ENCODE peak calls at places on chromosome 10, in five cellular contexts. One of them, this sample, is unnamed. For H3K27me3, the result is how much of the 10 kb centered on the place peaks cover.

GRCh38 chr10:86306628-86307278 is 59.8 kb downstream of the GRID1 start:
- DNase-seq in mammary epithelial cell: peak
- DNase-seq in astrocyte: no peak
- DNase-seq in body of pancreas: no peak
- DNase-seq in BJ: no peak
- DNase-seq in this sample: peak

GRCh38 chr10:30749368-30749767 is 119.8 kb upstream of the LYZL2 start:
- DNase-seq in astrocyte: no peak
- DNase-seq in body of pancreas: no peak
- DNase-seq in mammary epithelial cell: no peak
- DNase-seq in BJ: no peak
- DNase-seq in this sample: no peak

GRCh38 chr10:115942106-115942505 is 330.9 kb downstream of the GFRA1 start:
- DNase-seq in BJ: no peak
- DNase-seq in astrocyte: no peak
- DNase-seq in body of pancreas: no peak
- DNase-seq in mammary epithelial cell: no peak
- DNase-seq in this sample: no peak

GRCh38 chr10:90742189-90742588 is 115.7 kb downstream of the HTR7 start:
- DNase-seq in mammary epithelial cell: peak
- DNase-seq in astrocyte: peak
- DNase-seq in body of pancreas: peak
- DNase-seq in BJ: peak
- DNase-seq in this sample: no peak

GRCh38 chr10:11057018-11057417 is 39.3 kb downstream of the CELF2 start:
- DNase-seq in body of pancreas: no peak
- DNase-seq in astrocyte: no peak
- DNase-seq in BJ: no peak
- DNase-seq in mammary epithelial cell: no peak
- DNase-seq in this sample: no peak

GRCh38 chr10:30701471-30702173 is 72.1 kb upstream of the LYZL2 start:
- DNase-seq in body of pancreas: peak
- DNase-seq in BJ: no peak
- DNase-seq in astrocyte: peak
- DNase-seq in mammary epithelial cell: no peak
- DNase-seq in this sample: no peak

GRCh38 chr10:46273506-46274477 is 13.0 kb upstream of the ANTXRL start:
- DNase-seq in body of pancreas: no peak
- DNase-seq in BJ: no peak
- DNase-seq in mammary epithelial cell: no peak
- DNase-seq in astrocyte: no peak
- DNase-seq in this sample: peak

GRCh38 chr10:121580276-121581116 is 17.7 kb downstream of the FGFR2 start:
- DNase-seq in mammary epithelial cell: peak
- DNase-seq in body of pancreas: no peak
- DNase-seq in astrocyte: no peak
- DNase-seq in BJ: no peak
- DNase-seq in this sample: peak

GRCh38 chr10:76874151-76874550 is 763.5 kb downstream of the KCNMA1 start:
- DNase-seq in mammary epithelial cell: peak
- DNase-seq in astrocyte: no peak
- DNase-seq in body of pancreas: peak
- DNase-seq in BJ: no peak
- DNase-seq in this sample: no peak

GRCh38 chr10:77463967-77464745 is 173.5 kb downstream of the KCNMA1 start:
- DNase-seq in mammary epithelial cell: peak
- DNase-seq in astrocyte: peak
- DNase-seq in BJ: no peak
- DNase-seq in body of pancreas: no peak
- DNase-seq in this sample: no peak

GRCh38 chr10:126749030-126749655 is 78.7 kb upstream of the C10orf90 start:
- DNase-seq in astrocyte: peak
- DNase-seq in body of pancreas: peak
- DNase-seq in BJ: peak
- DNase-seq in mammary epithelial cell: peak
- DNase-seq in this sample: peak

GRCh38 chr10:112624546-112625048 is 177.6 kb downstream of the VTI1A start:
- DNase-seq in body of pancreas: no peak
- DNase-seq in astrocyte: no peak
- DNase-seq in BJ: no peak
- DNase-seq in mammary epithelial cell: no peak
- DNase-seq in this sample: no peak

GRCh38 chr10:71634531-71635164 is 84.9 kb downstream of the C10orf105 start:
- DNase-seq in BJ: no peak
- DNase-seq in body of pancreas: peak
- DNase-seq in mammary epithelial cell: no peak
- DNase-seq in astrocyte: no peak
- DNase-seq in this sample: no peak

GRCh38 chr10:89470628-89471027 is 56.3 kb downstream of the IFIT5 start:
- DNase-seq in astrocyte: no peak
- DNase-seq in BJ: no peak
- DNase-seq in body of pancreas: no peak
- DNase-seq in mammary epithelial cell: no peak
- DNase-seq in this sample: no peak

GRCh38 chr10:47408606-47409005 is 24.5 kb upstream of the ZNF488 start:
- DNase-seq in BJ: no peak
- DNase-seq in astrocyte: no peak
- DNase-seq in body of pancreas: no peak
- DNase-seq in mammary epithelial cell: no peak
- DNase-seq in this sample: no peak

GRCh38 chr10:103504181-103504783 is 10.8 kb downstream of the NEURL1 start:
- DNase-seq in mammary epithelial cell: peak
- DNase-seq in body of pancreas: peak
- DNase-seq in BJ: no peak
- DNase-seq in astrocyte: peak
- DNase-seq in this sample: no peak

GRCh38 chr10:89158446-89158845 is 48.7 kb downstream of the CH25H start:
- DNase-seq in body of pancreas: no peak
- DNase-seq in mammary epithelial cell: peak
- DNase-seq in BJ: peak
- DNase-seq in astrocyte: peak
- DNase-seq in this sample: no peak

GRCh38 chr10:77776487-77776886 is 138.9 kb upstream of the KCNMA1 start:
- DNase-seq in BJ: no peak
- DNase-seq in astrocyte: no peak
- DNase-seq in body of pancreas: no peak
- DNase-seq in mammary epithelial cell: no peak
- DNase-seq in this sample: no peak

GRCh38 chr10:49187044-49187484 is 1.1 kb downstream of the TMEM273 start:
- DNase-seq in mammary epithelial cell: no peak
- DNase-seq in body of pancreas: no peak
- DNase-seq in BJ: no peak
- DNase-seq in astrocyte: no peak
- DNase-seq in this sample: no peak

GRCh38 chr10:126124923-126125322 is 228.6 kb downstream of the FANK1 start:
- DNase-seq in body of pancreas: no peak
- DNase-seq in BJ: no peak
- DNase-seq in astrocyte: no peak
- DNase-seq in mammary epithelial cell: no peak
- DNase-seq in this sample: no peak

GRCh38 chr10:128979405-128979804 is 487.6 kb upstream of the MGMT start:
- DNase-seq in astrocyte: no peak
- DNase-seq in body of pancreas: no peak
- DNase-seq in BJ: no peak
- DNase-seq in mammary epithelial cell: no peak
- DNase-seq in this sample: no peak

GRCh38 chr10:35058686-35059085 is 31.5 kb downstream of the CUL2 start:
- DNase-seq in mammary epithelial cell: no peak
- DNase-seq in body of pancreas: no peak
- DNase-seq in BJ: no peak
- DNase-seq in astrocyte: no peak
- DNase-seq in this sample: no peak

GRCh38 chr10:71975087-71975890 is 11.1 kb downstream of the CHST3 start:
- DNase-seq in BJ: no peak
- DNase-seq in mammary epithelial cell: peak
- DNase-seq in astrocyte: no peak
- DNase-seq in body of pancreas: peak
- DNase-seq in this sample: no peak

GRCh38 chr10:50600831-50601466 is 22.8 kb downstream of the SGMS1 start:
- DNase-seq in body of pancreas: no peak
- DNase-seq in astrocyte: no peak
- DNase-seq in BJ: no peak
- DNase-seq in mammary epithelial cell: no peak
- DNase-seq in this sample: no peak

GRCh38 chr10:31484407-31485135 is 165.6 kb downstream of the ZEB1 start:
- DNase-seq in astrocyte: peak
- DNase-seq in body of pancreas: no peak
- DNase-seq in BJ: no peak
- DNase-seq in mammary epithelial cell: no peak
- DNase-seq in this sample: no peak

GRCh38 chr10:27192284-27192683 is 37.1 kb downstream of the MASTL start:
- DNase-seq in mammary epithelial cell: peak
- DNase-seq in body of pancreas: no peak
- DNase-seq in BJ: peak
- DNase-seq in astrocyte: peak
- DNase-seq in this sample: no peak

GRCh38 chr10:83612050-83612449 is 527.3 kb upstream of the GHITM start:
- DNase-seq in astrocyte: peak
- DNase-seq in BJ: peak
- DNase-seq in mammary epithelial cell: no peak
- DNase-seq in body of pancreas: no peak
- DNase-seq in this sample: no peak

GRCh38 chr10:3980660-3981059 is 195.7 kb upstream of the KLF6 start:
- DNase-seq in body of pancreas: no peak
- DNase-seq in BJ: no peak
- DNase-seq in mammary epithelial cell: no peak
- DNase-seq in astrocyte: no peak
- DNase-seq in this sample: no peak

GRCh38 chr10:91287912-91288311 is 67.4 kb downstream of the PCGF5 start:
- DNase-seq in astrocyte: no peak
- DNase-seq in BJ: no peak
- DNase-seq in body of pancreas: no peak
- DNase-seq in mammary epithelial cell: no peak
- DNase-seq in this sample: no peak

GRCh38 chr10:77392851-77393250 is 244.8 kb downstream of the KCNMA1 start:
- DNase-seq in mammary epithelial cell: peak
- DNase-seq in astrocyte: peak
- DNase-seq in BJ: peak
- DNase-seq in body of pancreas: no peak
- DNase-seq in this sample: no peak

DNA sequence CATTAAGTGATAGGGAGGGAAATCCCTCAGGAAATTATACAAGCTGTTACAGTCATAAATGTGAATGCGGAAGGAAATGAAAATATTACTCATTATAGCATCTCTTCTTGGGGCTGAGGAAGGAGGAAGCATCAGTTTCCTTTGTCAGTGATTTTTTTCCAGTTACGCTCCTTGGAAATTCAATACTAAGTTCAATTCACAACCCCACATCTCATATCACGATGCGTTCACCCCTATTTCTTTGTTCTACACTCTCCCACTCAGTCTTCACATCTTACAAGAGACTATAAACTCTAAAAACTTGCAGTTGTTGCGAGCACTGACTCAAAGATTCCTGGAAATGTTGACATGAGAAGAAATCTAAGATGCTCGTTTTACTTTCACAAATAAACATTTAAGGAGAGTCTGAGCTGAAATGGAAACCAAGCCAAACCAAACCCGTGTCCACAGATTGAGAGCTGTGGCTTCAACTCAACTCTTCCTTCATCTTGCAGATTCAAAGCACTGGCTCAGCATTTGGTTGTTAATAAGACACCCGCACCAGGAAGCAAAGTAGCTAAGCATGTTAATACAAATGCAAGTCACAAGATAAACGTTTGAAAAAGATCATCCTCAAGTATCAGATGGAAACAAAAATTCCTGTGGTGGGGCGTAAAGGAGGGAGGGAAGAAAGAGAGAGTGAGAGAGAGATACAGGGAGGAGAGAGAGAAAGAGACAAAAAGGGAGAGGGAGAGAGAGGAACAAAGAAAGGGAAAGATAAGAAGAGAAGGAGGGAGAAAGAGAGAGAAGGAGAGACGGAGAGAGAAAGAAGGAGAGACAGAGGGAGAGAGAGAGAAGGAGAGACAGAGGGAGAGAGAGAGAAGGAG is 150.0 kb upstream of the RSU1 start:
- DNase-seq in BJ: peak
- DNase-seq in mammary epithelial cell: no peak
- DNase-seq in astrocyte: peak
- DNase-seq in body of pancreas: no peak
- DNase-seq in this sample: no peak
- H3K4me3 ChIP-seq in BJ: no peak
- H3K4me3 ChIP-seq in mammary epithelial cell: no peak
- H3K4me3 ChIP-seq in astrocyte: no peak
- H3K4me3 ChIP-seq in body of pancreas: no peak
- H3K4me3 ChIP-seq in this sample: no peak

DNA sequence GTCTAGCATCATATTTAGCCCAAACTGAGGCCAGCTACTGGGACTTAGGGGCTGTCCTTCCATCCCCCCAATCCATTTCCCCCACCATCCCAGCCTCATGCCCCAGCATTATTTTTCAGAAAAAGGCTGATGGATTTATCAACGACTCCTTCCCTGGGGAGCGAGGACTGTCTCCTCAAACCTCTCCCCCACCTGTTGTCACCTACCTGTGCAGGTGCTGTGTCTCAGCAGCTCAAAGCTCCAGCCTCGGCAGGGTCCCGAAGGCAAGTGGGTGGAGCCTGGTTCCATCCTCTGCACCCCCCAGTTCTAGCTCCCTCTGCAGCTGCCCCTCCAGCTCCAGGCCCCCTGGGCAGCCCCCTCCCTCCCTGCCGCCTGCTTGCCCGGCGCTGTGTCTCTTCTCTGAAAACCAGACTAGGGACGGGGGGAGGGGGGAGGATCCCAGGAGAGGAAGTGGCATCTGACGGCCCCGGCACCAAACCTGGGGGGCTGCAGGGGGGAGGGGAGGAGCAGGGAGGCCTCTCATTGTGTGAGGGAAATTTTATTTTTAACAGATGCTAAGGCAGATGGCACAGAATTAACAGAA is 61.7 kb upstream of the PAX2 start:
- DNase-seq in mammary epithelial cell: no peak
- DNase-seq in BJ: no peak
- DNase-seq in astrocyte: no peak
- DNase-seq in body of pancreas: no peak
- DNase-seq in this sample: no peak
- H3K27me3 ChIP-seq in mammary epithelial cell: half or more
- H3K27me3 ChIP-seq in BJ: under half
- H3K27me3 ChIP-seq in astrocyte: half or more
- H3K27me3 ChIP-seq in body of pancreas: under half
- H3K27me3 ChIP-seq in this sample: under half

GRCh38 chr10:8061274-8062211 is 7.1 kb downstream of the GATA3 start:
- DNase-seq in BJ: no peak
- DNase-seq in body of pancreas: no peak
- DNase-seq in mammary epithelial cell: peak
- DNase-seq in astrocyte: peak
- DNase-seq in this sample: no peak
- H3K4me3 ChIP-seq in BJ: no peak
- H3K4me3 ChIP-seq in body of pancreas: no peak
- H3K4me3 ChIP-seq in mammary epithelial cell: no peak
- H3K4me3 ChIP-seq in astrocyte: no peak
- H3K4me3 ChIP-seq in this sample: no peak

DNA sequence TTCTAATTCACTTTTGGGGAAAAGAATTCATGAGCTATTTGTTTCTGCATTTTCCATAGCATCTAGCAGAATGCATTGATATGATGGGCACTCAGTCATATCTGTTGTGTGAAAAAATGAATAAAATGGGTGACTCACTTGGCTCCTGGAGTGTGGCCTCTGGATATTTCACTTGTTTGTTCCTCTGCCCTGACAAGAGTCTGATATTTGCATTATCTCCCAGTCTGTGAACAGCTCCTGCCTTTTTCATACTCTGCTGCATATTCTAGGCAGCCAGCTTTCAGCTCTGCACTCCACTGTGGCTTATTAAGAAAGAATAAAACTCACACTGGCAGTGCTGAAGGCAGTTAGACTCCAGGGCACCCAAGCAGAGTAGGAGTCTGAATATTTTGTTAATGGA is 623.9 kb downstream of the SORCS1 start:
- DNase-seq in body of pancreas: no peak
- DNase-seq in astrocyte: peak
- DNase-seq in BJ: no peak
- DNase-seq in mammary epithelial cell: peak
- DNase-seq in this sample: no peak
- H3K27me3 ChIP-seq in body of pancreas: under half
- H3K27me3 ChIP-seq in astrocyte: under half
- H3K27me3 ChIP-seq in BJ: under half
- H3K27me3 ChIP-seq in mammary epithelial cell: under half
- H3K27me3 ChIP-seq in this sample: under half